ENCODE peak calls at places on chromosomes 4 and X, in eight cellular contexts. One of them, this sample, is unnamed.

GRCh38 chr4:174553828-174554227 is 31.5 kb upstream of the HPGD start:
- DNase-seq in heart right ventricle: no peak
- DNase-seq in activated T-helper 1 cell treated with anti-CD3 and anti-CD28 coated beads, Interleukin-12 subunit alpha, Interleukin-12 subunit beta, Interleukin-2, Interleukin-4 antibody, amounts not matched to agents 30 ng/mL and 10 ng/mL and 1 ng/mL, durations not matched to agents 14 hours and 24 hours and 36 hours: no peak
- DNase-seq in cardiac muscle cell: no peak
- DNase-seq in nephron progenitor cell: no peak
- DNase-seq in activated T-cell treated with anti-CD3 and anti-CD28 coated beads for 4 hours: no peak
- DNase-seq in GM13976: no peak
- DNase-seq in retina: no peak
- DNase-seq in this sample: no peak

GRCh38 chr4:176717237-176717636 is 75.5 kb downstream of the VEGFC start:
- DNase-seq in heart right ventricle: no peak
- DNase-seq in activated T-helper 1 cell treated with anti-CD3 and anti-CD28 coated beads, Interleukin-12 subunit alpha, Interleukin-12 subunit beta, Interleukin-2, Interleukin-4 antibody, amounts not matched to agents 30 ng/mL and 10 ng/mL and 1 ng/mL, durations not matched to agents 14 hours and 24 hours and 36 hours: no peak
- DNase-seq in cardiac muscle cell: no peak
- DNase-seq in nephron progenitor cell: no peak
- DNase-seq in activated T-cell treated with anti-CD3 and anti-CD28 coated beads for 4 hours: no peak
- DNase-seq in GM13976: no peak
- DNase-seq in retina: no peak
- DNase-seq in this sample: no peak

GRCh38 chrX:19121466-19121865 is 802 bp downstream of the ADGRG2 start:
- DNase-seq in heart right ventricle: no peak
- DNase-seq in activated T-helper 1 cell treated with anti-CD3 and anti-CD28 coated beads, Interleukin-12 subunit alpha, Interleukin-12 subunit beta, Interleukin-2, Interleukin-4 antibody, amounts not matched to agents 30 ng/mL and 10 ng/mL and 1 ng/mL, durations not matched to agents 14 hours and 24 hours and 36 hours: no peak
- DNase-seq in cardiac muscle cell: no peak
- DNase-seq in nephron progenitor cell: no peak
- DNase-seq in activated T-cell treated with anti-CD3 and anti-CD28 coated beads for 4 hours: no peak
- DNase-seq in GM13976: no peak
- DNase-seq in retina: peak
- DNase-seq in this sample: no peak

GRCh38 chr4:151850751-151851150 is 89.9 kb upstream of the GATB start:
- DNase-seq in heart right ventricle: no peak
- DNase-seq in activated T-helper 1 cell treated with anti-CD3 and anti-CD28 coated beads, Interleukin-12 subunit alpha, Interleukin-12 subunit beta, Interleukin-2, Interleukin-4 antibody, amounts not matched to agents 30 ng/mL and 10 ng/mL and 1 ng/mL, durations not matched to agents 14 hours and 24 hours and 36 hours: no peak
- DNase-seq in cardiac muscle cell: no peak
- DNase-seq in nephron progenitor cell: no peak
- DNase-seq in activated T-cell treated with anti-CD3 and anti-CD28 coated beads for 4 hours: no peak
- DNase-seq in GM13976: no peak
- DNase-seq in retina: no peak
- DNase-seq in this sample: no peak

GRCh38 chr4:81465668-81466357 is 5.9 kb downstream of the RASGEF1B start:
- DNase-seq in heart right ventricle: no peak
- DNase-seq in activated T-helper 1 cell treated with anti-CD3 and anti-CD28 coated beads, Interleukin-12 subunit alpha, Interleukin-12 subunit beta, Interleukin-2, Interleukin-4 antibody, amounts not matched to agents 30 ng/mL and 10 ng/mL and 1 ng/mL, durations not matched to agents 14 hours and 24 hours and 36 hours: no peak
- DNase-seq in cardiac muscle cell: peak
- DNase-seq in nephron progenitor cell: no peak
- DNase-seq in activated T-cell treated with anti-CD3 and anti-CD28 coated beads for 4 hours: no peak
- DNase-seq in GM13976: no peak
- DNase-seq in retina: no peak
- DNase-seq in this sample: no peak

GRCh38 chr4:101774807-101775206 is 15.7 kb upstream of the BANK1 start:
- DNase-seq in heart right ventricle: no peak
- DNase-seq in activated T-helper 1 cell treated with anti-CD3 and anti-CD28 coated beads, Interleukin-12 subunit alpha, Interleukin-12 subunit beta, Interleukin-2, Interleukin-4 antibody, amounts not matched to agents 30 ng/mL and 10 ng/mL and 1 ng/mL, durations not matched to agents 14 hours and 24 hours and 36 hours: no peak
- DNase-seq in cardiac muscle cell: no peak
- DNase-seq in nephron progenitor cell: no peak
- DNase-seq in activated T-cell treated with anti-CD3 and anti-CD28 coated beads for 4 hours: no peak
- DNase-seq in GM13976: no peak
- DNase-seq in retina: no peak
- DNase-seq in this sample: no peak

GRCh38 chrX:131792356-131792749 is 230.7 kb upstream of the STK26 start:
- DNase-seq in heart right ventricle: peak
- DNase-seq in activated T-helper 1 cell treated with anti-CD3 and anti-CD28 coated beads, Interleukin-12 subunit alpha, Interleukin-12 subunit beta, Interleukin-2, Interleukin-4 antibody, amounts not matched to agents 30 ng/mL and 10 ng/mL and 1 ng/mL, durations not matched to agents 14 hours and 24 hours and 36 hours: no peak
- DNase-seq in cardiac muscle cell: no peak
- DNase-seq in nephron progenitor cell: no peak
- DNase-seq in activated T-cell treated with anti-CD3 and anti-CD28 coated beads for 4 hours: no peak
- DNase-seq in GM13976: no peak
- DNase-seq in retina: peak
- DNase-seq in this sample: no peak

GRCh38 chr4:10670346-10670745 is 14.2 kb downstream of the CLNK start:
- DNase-seq in heart right ventricle: no peak
- DNase-seq in activated T-helper 1 cell treated with anti-CD3 and anti-CD28 coated beads, Interleukin-12 subunit alpha, Interleukin-12 subunit beta, Interleukin-2, Interleukin-4 antibody, amounts not matched to agents 30 ng/mL and 10 ng/mL and 1 ng/mL, durations not matched to agents 14 hours and 24 hours and 36 hours: no peak
- DNase-seq in cardiac muscle cell: no peak
- DNase-seq in nephron progenitor cell: no peak
- DNase-seq in activated T-cell treated with anti-CD3 and anti-CD28 coated beads for 4 hours: no peak
- DNase-seq in GM13976: no peak
- DNase-seq in retina: no peak
- DNase-seq in this sample: no peak

GRCh38 chrX:107146670-107147069 is 28.0 kb upstream of the RBM41 start:
- DNase-seq in heart right ventricle: no peak
- DNase-seq in activated T-helper 1 cell treated with anti-CD3 and anti-CD28 coated beads, Interleukin-12 subunit alpha, Interleukin-12 subunit beta, Interleukin-2, Interleukin-4 antibody, amounts not matched to agents 30 ng/mL and 10 ng/mL and 1 ng/mL, durations not matched to agents 14 hours and 24 hours and 36 hours: no peak
- DNase-seq in cardiac muscle cell: no peak
- DNase-seq in nephron progenitor cell: no peak
- DNase-seq in activated T-cell treated with anti-CD3 and anti-CD28 coated beads for 4 hours: no peak
- DNase-seq in GM13976: no peak
- DNase-seq in retina: no peak
- DNase-seq in this sample: no peak

GRCh38 chr4:174198396-174199179 is 84.9 kb downstream of the FBXO8 start:
- DNase-seq in heart right ventricle: no peak
- DNase-seq in activated T-helper 1 cell treated with anti-CD3 and anti-CD28 coated beads, Interleukin-12 subunit alpha, Interleukin-12 subunit beta, Interleukin-2, Interleukin-4 antibody, amounts not matched to agents 30 ng/mL and 10 ng/mL and 1 ng/mL, durations not matched to agents 14 hours and 24 hours and 36 hours: no peak
- DNase-seq in cardiac muscle cell: no peak
- DNase-seq in nephron progenitor cell: no peak
- DNase-seq in activated T-cell treated with anti-CD3 and anti-CD28 coated beads for 4 hours: no peak
- DNase-seq in GM13976: no peak
- DNase-seq in retina: no peak
- DNase-seq in this sample: no peak

GRCh38 chr4:6641164-6641970 is 882 bp downstream of the MRFAP1 start:
- DNase-seq in heart right ventricle: peak
- DNase-seq in activated T-helper 1 cell treated with anti-CD3 and anti-CD28 coated beads, Interleukin-12 subunit alpha, Interleukin-12 subunit beta, Interleukin-2, Interleukin-4 antibody, amounts not matched to agents 30 ng/mL and 10 ng/mL and 1 ng/mL, durations not matched to agents 14 hours and 24 hours and 36 hours: peak
- DNase-seq in cardiac muscle cell: peak
- DNase-seq in nephron progenitor cell: peak
- DNase-seq in activated T-cell treated with anti-CD3 and anti-CD28 coated beads for 4 hours: peak
- DNase-seq in GM13976: no peak
- DNase-seq in retina: no peak
- DNase-seq in this sample: no peak

GRCh38 chr4:1055721-1056590 is 44.5 kb downstream of the FGFRL1 start:
- DNase-seq in heart right ventricle: no peak
- DNase-seq in activated T-helper 1 cell treated with anti-CD3 and anti-CD28 coated beads, Interleukin-12 subunit alpha, Interleukin-12 subunit beta, Interleukin-2, Interleukin-4 antibody, amounts not matched to agents 30 ng/mL and 10 ng/mL and 1 ng/mL, durations not matched to agents 14 hours and 24 hours and 36 hours: peak
- DNase-seq in cardiac muscle cell: no peak
- DNase-seq in nephron progenitor cell: no peak
- DNase-seq in activated T-cell treated with anti-CD3 and anti-CD28 coated beads for 4 hours: peak
- DNase-seq in GM13976: peak
- DNase-seq in retina: peak
- DNase-seq in this sample: no peak

GRCh38 chr4:8342651-8343050 is 73.1 kb downstream of the HTRA3 start:
- DNase-seq in heart right ventricle: no peak
- DNase-seq in activated T-helper 1 cell treated with anti-CD3 and anti-CD28 coated beads, Interleukin-12 subunit alpha, Interleukin-12 subunit beta, Interleukin-2, Interleukin-4 antibody, amounts not matched to agents 30 ng/mL and 10 ng/mL and 1 ng/mL, durations not matched to agents 14 hours and 24 hours and 36 hours: no peak
- DNase-seq in cardiac muscle cell: no peak
- DNase-seq in nephron progenitor cell: no peak
- DNase-seq in activated T-cell treated with anti-CD3 and anti-CD28 coated beads for 4 hours: no peak
- DNase-seq in GM13976: no peak
- DNase-seq in retina: no peak
- DNase-seq in this sample: no peak

GRCh38 chr4:5874811-5875465 is 17.9 kb downstream of the CRMP1 start:
- DNase-seq in heart right ventricle: no peak
- DNase-seq in activated T-helper 1 cell treated with anti-CD3 and anti-CD28 coated beads, Interleukin-12 subunit alpha, Interleukin-12 subunit beta, Interleukin-2, Interleukin-4 antibody, amounts not matched to agents 30 ng/mL and 10 ng/mL and 1 ng/mL, durations not matched to agents 14 hours and 24 hours and 36 hours: no peak
- DNase-seq in cardiac muscle cell: no peak
- DNase-seq in nephron progenitor cell: no peak
- DNase-seq in activated T-cell treated with anti-CD3 and anti-CD28 coated beads for 4 hours: no peak
- DNase-seq in GM13976: no peak
- DNase-seq in retina: peak
- DNase-seq in this sample: no peak

GRCh38 chr4:109588176-109588575 is 28.1 kb downstream of the MCUB start:
- DNase-seq in heart right ventricle: no peak
- DNase-seq in activated T-helper 1 cell treated with anti-CD3 and anti-CD28 coated beads, Interleukin-12 subunit alpha, Interleukin-12 subunit beta, Interleukin-2, Interleukin-4 antibody, amounts not matched to agents 30 ng/mL and 10 ng/mL and 1 ng/mL, durations not matched to agents 14 hours and 24 hours and 36 hours: peak
- DNase-seq in cardiac muscle cell: no peak
- DNase-seq in nephron progenitor cell: no peak
- DNase-seq in activated T-cell treated with anti-CD3 and anti-CD28 coated beads for 4 hours: no peak
- DNase-seq in GM13976: peak
- DNase-seq in retina: no peak
- DNase-seq in this sample: no peak

GRCh38 chrX:136892412-136892811 is 11.9 kb upstream of the RBMX start:
- DNase-seq in heart right ventricle: no peak
- DNase-seq in activated T-helper 1 cell treated with anti-CD3 and anti-CD28 coated beads, Interleukin-12 subunit alpha, Interleukin-12 subunit beta, Interleukin-2, Interleukin-4 antibody, amounts not matched to agents 30 ng/mL and 10 ng/mL and 1 ng/mL, durations not matched to agents 14 hours and 24 hours and 36 hours: no peak
- DNase-seq in cardiac muscle cell: no peak
- DNase-seq in nephron progenitor cell: no peak
- DNase-seq in activated T-cell treated with anti-CD3 and anti-CD28 coated beads for 4 hours: no peak
- DNase-seq in GM13976: no peak
- DNase-seq in retina: no peak
- DNase-seq in this sample: no peak

GRCh38 chr4:38857354-38858096 is 908 bp upstream of the TLR6 start:
- DNase-seq in heart right ventricle: peak
- DNase-seq in activated T-helper 1 cell treated with anti-CD3 and anti-CD28 coated beads, Interleukin-12 subunit alpha, Interleukin-12 subunit beta, Interleukin-2, Interleukin-4 antibody, amounts not matched to agents 30 ng/mL and 10 ng/mL and 1 ng/mL, durations not matched to agents 14 hours and 24 hours and 36 hours: no peak
- DNase-seq in cardiac muscle cell: no peak
- DNase-seq in nephron progenitor cell: no peak
- DNase-seq in activated T-cell treated with anti-CD3 and anti-CD28 coated beads for 4 hours: no peak
- DNase-seq in GM13976: peak
- DNase-seq in retina: no peak
- DNase-seq in this sample: no peak

GRCh38 chrX:67296395-67296794 is 247.4 kb upstream of the AR start:
- DNase-seq in heart right ventricle: no peak
- DNase-seq in activated T-helper 1 cell treated with anti-CD3 and anti-CD28 coated beads, Interleukin-12 subunit alpha, Interleukin-12 subunit beta, Interleukin-2, Interleukin-4 antibody, amounts not matched to agents 30 ng/mL and 10 ng/mL and 1 ng/mL, durations not matched to agents 14 hours and 24 hours and 36 hours: no peak
- DNase-seq in cardiac muscle cell: no peak
- DNase-seq in nephron progenitor cell: no peak
- DNase-seq in activated T-cell treated with anti-CD3 and anti-CD28 coated beads for 4 hours: no peak
- DNase-seq in GM13976: no peak
- DNase-seq in retina: no peak
- DNase-seq in this sample: no peak

GRCh38 chr4:37803348-37803973 is 23.0 kb upstream of the PGM2 start:
- DNase-seq in heart right ventricle: peak
- DNase-seq in activated T-helper 1 cell treated with anti-CD3 and anti-CD28 coated beads, Interleukin-12 subunit alpha, Interleukin-12 subunit beta, Interleukin-2, Interleukin-4 antibody, amounts not matched to agents 30 ng/mL and 10 ng/mL and 1 ng/mL, durations not matched to agents 14 hours and 24 hours and 36 hours: no peak
- DNase-seq in cardiac muscle cell: peak
- DNase-seq in nephron progenitor cell: no peak
- DNase-seq in activated T-cell treated with anti-CD3 and anti-CD28 coated beads for 4 hours: no peak
- DNase-seq in GM13976: peak
- DNase-seq in retina: no peak
- DNase-seq in this sample: no peak

GRCh38 chrX:150157291-150157690 is 205.8 kb upstream of the MAMLD1 start:
- DNase-seq in heart right ventricle: no peak
- DNase-seq in activated T-helper 1 cell treated with anti-CD3 and anti-CD28 coated beads, Interleukin-12 subunit alpha, Interleukin-12 subunit beta, Interleukin-2, Interleukin-4 antibody, amounts not matched to agents 30 ng/mL and 10 ng/mL and 1 ng/mL, durations not matched to agents 14 hours and 24 hours and 36 hours: no peak
- DNase-seq in cardiac muscle cell: no peak
- DNase-seq in nephron progenitor cell: no peak
- DNase-seq in activated T-cell treated with anti-CD3 and anti-CD28 coated beads for 4 hours: no peak
- DNase-seq in GM13976: no peak
- DNase-seq in retina: no peak
- DNase-seq in this sample: no peak

GRCh38 chrX:63561425-63561824 is 210.3 kb upstream of the SPIN4 start:
- DNase-seq in heart right ventricle: no peak
- DNase-seq in activated T-helper 1 cell treated with anti-CD3 and anti-CD28 coated beads, Interleukin-12 subunit alpha, Interleukin-12 subunit beta, Interleukin-2, Interleukin-4 antibody, amounts not matched to agents 30 ng/mL and 10 ng/mL and 1 ng/mL, durations not matched to agents 14 hours and 24 hours and 36 hours: no peak
- DNase-seq in cardiac muscle cell: peak
- DNase-seq in nephron progenitor cell: no peak
- DNase-seq in activated T-cell treated with anti-CD3 and anti-CD28 coated beads for 4 hours: no peak
- DNase-seq in GM13976: no peak
- DNase-seq in retina: peak
- DNase-seq in this sample: no peak

GRCh38 chrX:87900320-87900908 is 382.8 kb downstream of the KLHL4 start:
- DNase-seq in heart right ventricle: no peak
- DNase-seq in activated T-helper 1 cell treated with anti-CD3 and anti-CD28 coated beads, Interleukin-12 subunit alpha, Interleukin-12 subunit beta, Interleukin-2, Interleukin-4 antibody, amounts not matched to agents 30 ng/mL and 10 ng/mL and 1 ng/mL, durations not matched to agents 14 hours and 24 hours and 36 hours: no peak
- DNase-seq in cardiac muscle cell: no peak
- DNase-seq in nephron progenitor cell: no peak
- DNase-seq in activated T-cell treated with anti-CD3 and anti-CD28 coated beads for 4 hours: no peak
- DNase-seq in GM13976: no peak
- DNase-seq in retina: no peak
- DNase-seq in this sample: no peak

GRCh38 chrX:39728025-39728424 is 369.7 kb downstream of the BCOR start:
- DNase-seq in heart right ventricle: no peak
- DNase-seq in activated T-helper 1 cell treated with anti-CD3 and anti-CD28 coated beads, Interleukin-12 subunit alpha, Interleukin-12 subunit beta, Interleukin-2, Interleukin-4 antibody, amounts not matched to agents 30 ng/mL and 10 ng/mL and 1 ng/mL, durations not matched to agents 14 hours and 24 hours and 36 hours: no peak
- DNase-seq in cardiac muscle cell: no peak
- DNase-seq in nephron progenitor cell: no peak
- DNase-seq in activated T-cell treated with anti-CD3 and anti-CD28 coated beads for 4 hours: no peak
- DNase-seq in GM13976: no peak
- DNase-seq in retina: no peak
- DNase-seq in this sample: no peak

GRCh38 chrX:114500622-114501021 is 83.3 kb upstream of the HTR2C start:
- DNase-seq in heart right ventricle: no peak
- DNase-seq in activated T-helper 1 cell treated with anti-CD3 and anti-CD28 coated beads, Interleukin-12 subunit alpha, Interleukin-12 subunit beta, Interleukin-2, Interleukin-4 antibody, amounts not matched to agents 30 ng/mL and 10 ng/mL and 1 ng/mL, durations not matched to agents 14 hours and 24 hours and 36 hours: no peak
- DNase-seq in cardiac muscle cell: no peak
- DNase-seq in nephron progenitor cell: no peak
- DNase-seq in activated T-cell treated with anti-CD3 and anti-CD28 coated beads for 4 hours: no peak
- DNase-seq in GM13976: no peak
- DNase-seq in retina: no peak
- DNase-seq in this sample: no peak

GRCh38 chr4:109425405-109425804 is 8.2 kb upstream of the SEC24B start:
- DNase-seq in heart right ventricle: no peak
- DNase-seq in activated T-helper 1 cell treated with anti-CD3 and anti-CD28 coated beads, Interleukin-12 subunit alpha, Interleukin-12 subunit beta, Interleukin-2, Interleukin-4 antibody, amounts not matched to agents 30 ng/mL and 10 ng/mL and 1 ng/mL, durations not matched to agents 14 hours and 24 hours and 36 hours: no peak
- DNase-seq in cardiac muscle cell: no peak
- DNase-seq in nephron progenitor cell: no peak
- DNase-seq in activated T-cell treated with anti-CD3 and anti-CD28 coated beads for 4 hours: no peak
- DNase-seq in GM13976: no peak
- DNase-seq in retina: no peak
- DNase-seq in this sample: no peak

GRCh38 chrX:68794486-68794885 is 34.3 kb upstream of the EFNB1 start:
- DNase-seq in heart right ventricle: no peak
- DNase-seq in activated T-helper 1 cell treated with anti-CD3 and anti-CD28 coated beads, Interleukin-12 subunit alpha, Interleukin-12 subunit beta, Interleukin-2, Interleukin-4 antibody, amounts not matched to agents 30 ng/mL and 10 ng/mL and 1 ng/mL, durations not matched to agents 14 hours and 24 hours and 36 hours: no peak
- DNase-seq in cardiac muscle cell: no peak
- DNase-seq in nephron progenitor cell: no peak
- DNase-seq in activated T-cell treated with anti-CD3 and anti-CD28 coated beads for 4 hours: no peak
- DNase-seq in GM13976: no peak
- DNase-seq in retina: no peak
- DNase-seq in this sample: no peak

GRCh38 chrX:55159556-55159955 is 60.6 kb upstream of the PAGE5 start:
- DNase-seq in heart right ventricle: no peak
- DNase-seq in activated T-helper 1 cell treated with anti-CD3 and anti-CD28 coated beads, Interleukin-12 subunit alpha, Interleukin-12 subunit beta, Interleukin-2, Interleukin-4 antibody, amounts not matched to agents 30 ng/mL and 10 ng/mL and 1 ng/mL, durations not matched to agents 14 hours and 24 hours and 36 hours: no peak
- DNase-seq in cardiac muscle cell: no peak
- DNase-seq in nephron progenitor cell: no peak
- DNase-seq in activated T-cell treated with anti-CD3 and anti-CD28 coated beads for 4 hours: no peak
- DNase-seq in GM13976: no peak
- DNase-seq in retina: no peak
- DNase-seq in this sample: no peak

GRCh38 chrX:152831391-152831790 is 528 bp downstream of the NSDHL start:
- DNase-seq in heart right ventricle: no peak
- DNase-seq in activated T-helper 1 cell treated with anti-CD3 and anti-CD28 coated beads, Interleukin-12 subunit alpha, Interleukin-12 subunit beta, Interleukin-2, Interleukin-4 antibody, amounts not matched to agents 30 ng/mL and 10 ng/mL and 1 ng/mL, durations not matched to agents 14 hours and 24 hours and 36 hours: no peak
- DNase-seq in cardiac muscle cell: peak
- DNase-seq in nephron progenitor cell: no peak
- DNase-seq in activated T-cell treated with anti-CD3 and anti-CD28 coated beads for 4 hours: no peak
- DNase-seq in GM13976: no peak
- DNase-seq in retina: no peak
- DNase-seq in this sample: no peak

GRCh38 chr4:154691229-154691628 is 52.6 kb upstream of the LRAT start:
- DNase-seq in heart right ventricle: no peak
- DNase-seq in activated T-helper 1 cell treated with anti-CD3 and anti-CD28 coated beads, Interleukin-12 subunit alpha, Interleukin-12 subunit beta, Interleukin-2, Interleukin-4 antibody, amounts not matched to agents 30 ng/mL and 10 ng/mL and 1 ng/mL, durations not matched to agents 14 hours and 24 hours and 36 hours: no peak
- DNase-seq in cardiac muscle cell: no peak
- DNase-seq in nephron progenitor cell: no peak
- DNase-seq in activated T-cell treated with anti-CD3 and anti-CD28 coated beads for 4 hours: no peak
- DNase-seq in GM13976: no peak
- DNase-seq in retina: no peak
- DNase-seq in this sample: no peak

GRCh38 chr4:56321246-56321645 is 66.0 kb downstream of the AASDH start:
- DNase-seq in heart right ventricle: no peak
- DNase-seq in activated T-helper 1 cell treated with anti-CD3 and anti-CD28 coated beads, Interleukin-12 subunit alpha, Interleukin-12 subunit beta, Interleukin-2, Interleukin-4 antibody, amounts not matched to agents 30 ng/mL and 10 ng/mL and 1 ng/mL, durations not matched to agents 14 hours and 24 hours and 36 hours: no peak
- DNase-seq in cardiac muscle cell: no peak
- DNase-seq in nephron progenitor cell: no peak
- DNase-seq in activated T-cell treated with anti-CD3 and anti-CD28 coated beads for 4 hours: no peak
- DNase-seq in GM13976: no peak
- DNase-seq in retina: no peak
- DNase-seq in this sample: no peak

GRCh38 chr4:68850293-68850692 is 34.5 kb downstream of the UGT2B10 start:
- DNase-seq in heart right ventricle: no peak
- DNase-seq in activated T-helper 1 cell treated with anti-CD3 and anti-CD28 coated beads, Interleukin-12 subunit alpha, Interleukin-12 subunit beta, Interleukin-2, Interleukin-4 antibody, amounts not matched to agents 30 ng/mL and 10 ng/mL and 1 ng/mL, durations not matched to agents 14 hours and 24 hours and 36 hours: no peak
- DNase-seq in cardiac muscle cell: no peak
- DNase-seq in nephron progenitor cell: no peak
- DNase-seq in activated T-cell treated with anti-CD3 and anti-CD28 coated beads for 4 hours: no peak
- DNase-seq in GM13976: no peak
- DNase-seq in retina: no peak
- DNase-seq in this sample: no peak

GRCh38 chr4:119207051-119207450 is 5.5 kb upstream of the USP53 start:
- DNase-seq in heart right ventricle: no peak
- DNase-seq in activated T-helper 1 cell treated with anti-CD3 and anti-CD28 coated beads, Interleukin-12 subunit alpha, Interleukin-12 subunit beta, Interleukin-2, Interleukin-4 antibody, amounts not matched to agents 30 ng/mL and 10 ng/mL and 1 ng/mL, durations not matched to agents 14 hours and 24 hours and 36 hours: no peak
- DNase-seq in cardiac muscle cell: no peak
- DNase-seq in nephron progenitor cell: no peak
- DNase-seq in activated T-cell treated with anti-CD3 and anti-CD28 coated beads for 4 hours: no peak
- DNase-seq in GM13976: no peak
- DNase-seq in retina: no peak
- DNase-seq in this sample: no peak

GRCh38 chr4:100360211-100360610 is 157.6 kb downstream of the EMCN start:
- DNase-seq in heart right ventricle: no peak
- DNase-seq in activated T-helper 1 cell treated with anti-CD3 and anti-CD28 coated beads, Interleukin-12 subunit alpha, Interleukin-12 subunit beta, Interleukin-2, Interleukin-4 antibody, amounts not matched to agents 30 ng/mL and 10 ng/mL and 1 ng/mL, durations not matched to agents 14 hours and 24 hours and 36 hours: no peak
- DNase-seq in cardiac muscle cell: no peak
- DNase-seq in nephron progenitor cell: no peak
- DNase-seq in activated T-cell treated with anti-CD3 and anti-CD28 coated beads for 4 hours: no peak
- DNase-seq in GM13976: no peak
- DNase-seq in retina: no peak
- DNase-seq in this sample: no peak